ENCODE peak calls at places on chromosomes 12 and 14, in four cellular contexts. V, B, C and D are unnamed samples.

GRCh38 chr12:116291218-116291617 is 13.7 kb upstream of the MED13L start:
- DNase-seq in B (no peak), V (no peak), C (no peak), D (no peak)

GRCh38 chr14:93045965-93046695 is 69.6 kb downstream of the ITPK1 start:
- DNase-seq in C (peak), B (no peak), V (no peak), D (no peak)

GRCh38 chr14:101477648-101478047 is 83.6 kb upstream of the DIO3 start:
- DNase-seq in B (no peak), C (no peak), V (no peak), D (no peak)

GRCh38 chr14:68444449-68445168 is 348.3 kb downstream of the ZFP36L1 start:
- DNase-seq in B (no peak), V (peak), C (no peak), D (no peak)

GRCh38 chr14:101355284-101355683 is 206.0 kb upstream of the DIO3 start:
- DNase-seq in C (no peak), V (no peak), B (no peak), D (no peak)

GRCh38 chr12:117421987-117422386 is 60.6 kb upstream of the NOS1 start:
- DNase-seq in B (no peak), C (no peak), V (no peak), D (no peak)

GRCh38 chr12:29148958-29149690 is at the start of gene FAR2:
- DNase-seq in V (no peak), C (peak), B (no peak), D (peak)

GRCh38 chr14:99612737-99613330 is 8.8 kb upstream of the CCDC85C start:
- DNase-seq in B (no peak), V (no peak), C (no peak), D (no peak)

GRCh38 chr12:75528272-75528671 is 16.9 kb upstream of the KRR1 start:
- DNase-seq in C (no peak), V (no peak), B (no peak), D (no peak)

GRCh38 chr12:42474391-42474790 is 115.2 kb downstream of the PRICKLE1 start:
- DNase-seq in B (no peak), V (no peak), C (no peak), D (no peak)

GRCh38 chr14:94592457-94592856 is 11.2 kb downstream of the SERPINA5 start:
- DNase-seq in B (no peak), C (no peak), V (no peak), D (no peak)

GRCh38 chr14:91349481-91350074 is 68.0 kb downstream of the CCDC88C start:
- DNase-seq in B (peak), V (no peak), C (no peak), D (no peak)

GRCh38 chr14:51822499-51822898 is 37.9 kb upstream of the GNG2 start:
- DNase-seq in V (no peak), C (no peak), B (no peak), D (no peak)

GRCh38 chr12:65876898-65877721 is 52.8 kb downstream of the HMGA2 start:
- DNase-seq in C (no peak), B (no peak), V (peak), D (peak)

GRCh38 chr14:94623856-94624499 is 11.8 kb downstream of the SERPINA3 start:
- DNase-seq in C (no peak), B (no peak), V (no peak), D (no peak)

GRCh38 chr12:49225551-49226166 is 36.8 kb upstream of the TUBA1A start:
- DNase-seq in C (no peak), B (no peak), V (no peak), D (no peak)

GRCh38 chr12:96255077-96255476 is 60.9 kb downstream of the ELK3 start:
- DNase-seq in B (no peak), C (no peak), V (no peak), D (no peak)

GRCh38 chr12:117498256-117498655 is 136.8 kb upstream of the NOS1 start:
- DNase-seq in V (no peak), C (no peak), B (no peak), D (no peak)

GRCh38 chr12:1919284-1919683 is 832 bp upstream of the CACNA2D4 start:
- DNase-seq in V (no peak), C (peak), B (no peak), D (no peak)

GRCh38 chr12:47863985-47864384 is 40.8 kb downstream of the VDR start:
- DNase-seq in B (no peak), V (peak), C (no peak), D (no peak)

GRCh38 chr14:20400965-20401593 is 12.2 kb downstream of the TEP1 start:
- DNase-seq in B (no peak), V (peak), C (no peak), D (no peak)

GRCh38 chr14:32472512-32473472 is 143.7 kb downstream of the AKAP6 start:
- DNase-seq in B (no peak), V (peak), C (no peak), D (no peak)

GRCh38 chr14:24435998-24436354 is 6.2 kb downstream of the KHNYN start:
- DNase-seq in B (no peak), V (no peak), C (no peak), D (no peak)

GRCh38 chr14:23481992-23482813 is 12.7 kb downstream of the NGDN start:
- DNase-seq in C (no peak), B (no peak), V (no peak), D (no peak)

GRCh38 chr14:95156765-95157194 is 549 bp downstream of the DICER1 start:
- DNase-seq in C (peak), B (no peak), V (peak), D (peak)

GRCh38 chr12:546920-547845 is 87.4 kb downstream of the B4GALNT3 start:
- DNase-seq in B (no peak), V (peak), C (peak), D (peak)

GRCh38 chr14:102927878-102928411 is 5.5 kb downstream of the AMN start:
- DNase-seq in C (no peak), B (no peak), V (no peak), D (peak)

GRCh38 chr14:104112609-104113571 is 25.5 kb upstream of the KIF26A start:
- DNase-seq in B (no peak), V (no peak), C (no peak), D (peak)

GRCh38 chr14:73740921-73741326 is 26.7 kb upstream of the PNMA1 start:
- DNase-seq in V (peak), B (no peak), C (peak), D (peak)

GRCh38 chr12:27186240-27186839 is 57.7 kb upstream of the STK38L start:
- DNase-seq in B (no peak), C (no peak), V (no peak), D (no peak)

GRCh38 chr12:21526721-21527345 is 737 bp downstream of the SPX start:
- DNase-seq in V (no peak), C (no peak), B (no peak), D (no peak)

GRCh38 chr12:46154221-46154975 is 114.4 kb downstream of the SLC38A1 start:
- DNase-seq in V (no peak), B (no peak), C (no peak), D (no peak)

GRCh38 chr12:88336071-88336768 is 194.1 kb downstream of the TMTC3 start:
- DNase-seq in V (no peak), C (no peak), B (no peak), D (no peak)

GRCh38 chr12:88339966-88340365 is 197.9 kb downstream of the TMTC3 start:
- DNase-seq in C (no peak), V (no peak), B (no peak), D (no peak)

GRCh38 chr12:88338486-88338885 is 196.4 kb downstream of the TMTC3 start:
- DNase-seq in B (no peak), C (no peak), V (no peak), D (no peak)

GRCh38 chr12:88342434-88342833 is 200.3 kb downstream of the TMTC3 start:
- DNase-seq in B (no peak), V (no peak), C (no peak), D (no peak)

DNA sequence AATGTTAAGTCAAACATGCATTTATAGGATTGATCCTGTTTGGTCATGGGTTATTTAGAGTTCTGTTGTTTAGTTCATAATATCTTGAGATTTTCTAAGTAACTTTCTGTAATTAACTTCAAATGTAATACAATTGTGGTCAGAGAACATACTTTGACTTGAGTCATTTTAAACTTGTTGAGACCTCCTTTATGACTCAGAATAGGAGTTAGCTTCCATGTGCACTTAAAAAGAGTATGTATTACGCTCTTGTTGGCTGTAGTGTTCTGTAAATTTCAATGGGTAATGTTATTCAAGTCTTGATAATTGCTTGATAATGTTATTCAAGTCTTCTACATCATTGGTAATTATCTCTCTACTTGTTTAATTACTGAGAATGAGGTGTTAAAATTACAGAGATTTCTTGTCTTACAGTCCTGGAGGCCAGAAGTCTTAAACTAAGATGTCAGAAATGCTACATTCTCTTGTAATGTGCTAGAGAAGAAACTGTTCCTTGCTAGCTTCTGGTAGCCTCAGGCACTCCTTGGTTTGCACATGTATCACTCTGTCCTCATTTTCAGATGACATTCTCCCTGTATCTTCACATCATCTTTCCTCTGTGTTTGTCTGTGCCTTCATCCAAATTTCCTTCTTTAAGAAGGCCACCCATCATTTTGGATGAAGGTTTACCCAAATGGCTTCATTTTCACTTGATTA is 197.3 kb downstream of the TMTC3 start:
- DNase-seq in C (no peak), B (no peak), V (no peak), D (no peak)
- TF ChIP-seq SP1 in C (no peak), B (no peak), V (no peak), D (no peak)

GRCh38 chr12:6183689-6184441 is 16.3 kb upstream of the CD9 start:
- DNase-seq in C (no peak), B (no peak), V (peak), D (no peak)
- TF ChIP-seq CREM in C (no peak), B (no peak), V (no peak), D (no peak)

GRCh38 chr12:74349925-74350324 is 187.7 kb upstream of the ATXN7L3B start:
- DNase-seq in C (no peak), V (no peak), B (no peak), D (no peak)
- TF ChIP-seq TCF7 in C (no peak), V (no peak), B (no peak), D (no peak)

GRCh38 chr14:74846168-74846567 is 29.8 kb downstream of the PROX2 start:
- DNase-seq in V (no peak), B (no peak), C (no peak), D (no peak)
- TF ChIP-seq SP1 in V (no peak), B (no peak), C (no peak), D (no peak)

GRCh38 chr12:120856980-120857379 is 47.2 kb downstream of the SPPL3 start:
- DNase-seq in V (no peak), C (no peak), B (no peak), D (no peak)
- TF ChIP-seq CREM in V (no peak), C (no peak), B (no peak), D (no peak)